ENCODE peak calls at places on chromosomes 12 and 14, in ten cellular contexts. One of them, this sample, is unnamed.

GRCh38 chr14:99654235-99655000 is 9.5 kb downstream of the HHIPL1 start:
- DNase-seq in GM12865: peak; percentile 19
- DNase-seq in lower leg skin: no peak
- DNase-seq in fibroblast of mammary gland: peak; percentile 78
- DNase-seq in upper lobe of right lung: no peak
- DNase-seq in epithelial cell of esophagus: peak; percentile 51
- DNase-seq in endothelial cell: no peak
- DNase-seq in suprapubic skin: no peak
- DNase-seq in WTC11: no peak
- DNase-seq in ovary: peak; percentile 52
- DNase-seq in this sample: no peak

GRCh38 chr12:46268617-46269428 is at the start of gene SLC38A1:
- DNase-seq in fibroblast of mammary gland: peak; percentile 61
- DNase-seq in GM12865: peak; percentile 92
- DNase-seq in endothelial cell: peak; percentile 72
- DNase-seq in lower leg skin: peak; percentile 98
- DNase-seq in suprapubic skin: peak; percentile 94
- DNase-seq in upper lobe of right lung: peak; percentile 95
- DNase-seq in epithelial cell of esophagus: peak; percentile 92
- DNase-seq in WTC11: peak; percentile 80
- DNase-seq in ovary: peak; percentile 79
- DNase-seq in this sample: peak; percentile 91

GRCh38 chr12:39272934-39273770 is 169.8 kb downstream of the KIF21A start:
- DNase-seq in endothelial cell: peak; percentile 66
- DNase-seq in upper lobe of right lung: no peak
- DNase-seq in WTC11: peak; percentile 27
- DNase-seq in GM12865: peak; percentile 45
- DNase-seq in epithelial cell of esophagus: peak; percentile 49
- DNase-seq in fibroblast of mammary gland: peak; percentile 42
- DNase-seq in lower leg skin: no peak
- DNase-seq in ovary: no peak
- DNase-seq in suprapubic skin: no peak
- DNase-seq in this sample: no peak

GRCh38 chr12:126397071-126397571 is 1331.9 kb downstream of the AACS start:
- DNase-seq in ovary: no peak
- DNase-seq in WTC11: no peak
- DNase-seq in upper lobe of right lung: no peak
- DNase-seq in GM12865: peak; percentile 1
- DNase-seq in fibroblast of mammary gland: peak; percentile 46
- DNase-seq in suprapubic skin: no peak
- DNase-seq in endothelial cell: no peak
- DNase-seq in lower leg skin: no peak
- DNase-seq in epithelial cell of esophagus: peak; percentile 21
- DNase-seq in this sample: no peak

GRCh38 chr12:105107176-105107496 is 395 bp upstream of the WASHC4 start:
- DNase-seq in ovary: no peak
- DNase-seq in endothelial cell: no peak
- DNase-seq in GM12865: no peak
- DNase-seq in suprapubic skin: no peak
- DNase-seq in epithelial cell of esophagus: no peak
- DNase-seq in WTC11: no peak
- DNase-seq in upper lobe of right lung: no peak
- DNase-seq in lower leg skin: no peak
- DNase-seq in fibroblast of mammary gland: peak; percentile 57
- DNase-seq in this sample: no peak

GRCh38 chr12:31204995-31205582 is 120.9 kb downstream of the SINHCAF start:
- DNase-seq in WTC11: no peak
- DNase-seq in epithelial cell of esophagus: peak; percentile 94
- DNase-seq in suprapubic skin: no peak
- DNase-seq in lower leg skin: no peak
- DNase-seq in GM12865: peak; percentile 65
- DNase-seq in fibroblast of mammary gland: peak; percentile 56
- DNase-seq in upper lobe of right lung: no peak
- DNase-seq in endothelial cell: no peak
- DNase-seq in ovary: no peak
- DNase-seq in this sample: no peak

GRCh38 chr14:21098134-21098891 is at the start of gene ZNF219:
- DNase-seq in fibroblast of mammary gland: peak; percentile 54
- DNase-seq in upper lobe of right lung: peak; percentile 81
- DNase-seq in epithelial cell of esophagus: peak; percentile 87
- DNase-seq in endothelial cell: peak; percentile 48
- DNase-seq in GM12865: no peak
- DNase-seq in ovary: peak; percentile 69
- DNase-seq in lower leg skin: peak; percentile 93
- DNase-seq in WTC11: peak; percentile 82
- DNase-seq in suprapubic skin: no peak
- DNase-seq in this sample: no peak

GRCh38 chr14:93898731-93899130 is 28.4 kb upstream of the FAM181A start:
- DNase-seq in endothelial cell: no peak
- DNase-seq in upper lobe of right lung: no peak
- DNase-seq in epithelial cell of esophagus: no peak
- DNase-seq in suprapubic skin: no peak
- DNase-seq in GM12865: no peak
- DNase-seq in lower leg skin: no peak
- DNase-seq in fibroblast of mammary gland: no peak
- DNase-seq in WTC11: no peak
- DNase-seq in ovary: no peak
- DNase-seq in this sample: no peak

GRCh38 chr14:32379447-32379846 is 50.3 kb downstream of the AKAP6 start:
- DNase-seq in epithelial cell of esophagus: no peak
- DNase-seq in ovary: no peak
- DNase-seq in lower leg skin: no peak
- DNase-seq in fibroblast of mammary gland: no peak
- DNase-seq in upper lobe of right lung: no peak
- DNase-seq in WTC11: no peak
- DNase-seq in suprapubic skin: no peak
- DNase-seq in endothelial cell: no peak
- DNase-seq in GM12865: no peak
- DNase-seq in this sample: no peak

GRCh38 chr14:32381869-32382268 is 52.8 kb downstream of the AKAP6 start:
- DNase-seq in upper lobe of right lung: no peak
- DNase-seq in fibroblast of mammary gland: no peak
- DNase-seq in lower leg skin: no peak
- DNase-seq in ovary: no peak
- DNase-seq in epithelial cell of esophagus: peak; percentile 65
- DNase-seq in endothelial cell: no peak
- DNase-seq in suprapubic skin: no peak
- DNase-seq in GM12865: no peak
- DNase-seq in WTC11: no peak
- DNase-seq in this sample: no peak

GRCh38 chr14:32383337-32384009 is 54.4 kb downstream of the AKAP6 start:
- DNase-seq in fibroblast of mammary gland: no peak
- DNase-seq in endothelial cell: no peak
- DNase-seq in lower leg skin: no peak
- DNase-seq in suprapubic skin: no peak
- DNase-seq in upper lobe of right lung: no peak
- DNase-seq in ovary: no peak
- DNase-seq in epithelial cell of esophagus: peak; percentile 55
- DNase-seq in GM12865: no peak
- DNase-seq in WTC11: no peak
- DNase-seq in this sample: no peak

GRCh38 chr14:32384464-32384863 is 55.4 kb downstream of the AKAP6 start:
- DNase-seq in GM12865: no peak
- DNase-seq in WTC11: no peak
- DNase-seq in endothelial cell: no peak
- DNase-seq in ovary: no peak
- DNase-seq in suprapubic skin: no peak
- DNase-seq in fibroblast of mammary gland: no peak
- DNase-seq in epithelial cell of esophagus: peak; percentile 82
- DNase-seq in upper lobe of right lung: no peak
- DNase-seq in lower leg skin: no peak
- DNase-seq in this sample: no peak

GRCh38 chr14:32382704-32383103 is 53.6 kb downstream of the AKAP6 start:
- DNase-seq in upper lobe of right lung: no peak
- DNase-seq in endothelial cell: peak; percentile 9
- DNase-seq in GM12865: peak; percentile 19
- DNase-seq in ovary: no peak
- DNase-seq in WTC11: peak; percentile 27
- DNase-seq in fibroblast of mammary gland: peak; percentile 41
- DNase-seq in suprapubic skin: no peak
- DNase-seq in lower leg skin: no peak
- DNase-seq in epithelial cell of esophagus: peak; percentile 78
- DNase-seq in this sample: no peak
- TF ChIP-seq CTCF in upper lobe of right lung: no peak
- TF ChIP-seq CTCF in endothelial cell: no peak
- TF ChIP-seq CTCF in GM12865: peak; percentile 31
- TF ChIP-seq CTCF in ovary: no peak
- TF ChIP-seq CTCF in WTC11: no peak
- TF ChIP-seq CTCF in fibroblast of mammary gland: peak; percentile 63
- TF ChIP-seq CTCF in suprapubic skin: no peak
- TF ChIP-seq CTCF in lower leg skin: no peak
- TF ChIP-seq CTCF in epithelial cell of esophagus: peak; percentile 73
- TF ChIP-seq CTCF in this sample: peak; percentile 66

GRCh38 chr14:34785223-34786006 is 71.0 kb upstream of the CFL2 start:
- DNase-seq in endothelial cell: no peak
- DNase-seq in lower leg skin: no peak
- DNase-seq in upper lobe of right lung: no peak
- DNase-seq in WTC11: no peak
- DNase-seq in suprapubic skin: no peak
- DNase-seq in ovary: no peak
- DNase-seq in epithelial cell of esophagus: no peak
- DNase-seq in GM12865: peak; percentile 9
- DNase-seq in fibroblast of mammary gland: no peak
- DNase-seq in this sample: no peak

GRCh38 chr14:34781242-34781641 is 66.8 kb upstream of the CFL2 start:
- DNase-seq in suprapubic skin: no peak
- DNase-seq in endothelial cell: peak; percentile 7
- DNase-seq in upper lobe of right lung: no peak
- DNase-seq in ovary: no peak
- DNase-seq in fibroblast of mammary gland: peak; percentile 92
- DNase-seq in lower leg skin: no peak
- DNase-seq in WTC11: no peak
- DNase-seq in epithelial cell of esophagus: peak; percentile 91
- DNase-seq in GM12865: peak; percentile 6
- DNase-seq in this sample: no peak

GRCh38 chr14:34780646-34781045 is 66.3 kb upstream of the CFL2 start:
- DNase-seq in lower leg skin: no peak
- DNase-seq in ovary: no peak
- DNase-seq in GM12865: no peak
- DNase-seq in endothelial cell: no peak
- DNase-seq in epithelial cell of esophagus: no peak
- DNase-seq in WTC11: no peak
- DNase-seq in upper lobe of right lung: no peak
- DNase-seq in suprapubic skin: no peak
- DNase-seq in fibroblast of mammary gland: no peak
- DNase-seq in this sample: no peak

GRCh38 chr14:34778744-34779143 is 64.4 kb upstream of the CFL2 start:
- DNase-seq in suprapubic skin: no peak
- DNase-seq in endothelial cell: no peak
- DNase-seq in upper lobe of right lung: no peak
- DNase-seq in lower leg skin: no peak
- DNase-seq in fibroblast of mammary gland: no peak
- DNase-seq in ovary: no peak
- DNase-seq in WTC11: no peak
- DNase-seq in GM12865: no peak
- DNase-seq in epithelial cell of esophagus: no peak
- DNase-seq in this sample: no peak

DNA sequence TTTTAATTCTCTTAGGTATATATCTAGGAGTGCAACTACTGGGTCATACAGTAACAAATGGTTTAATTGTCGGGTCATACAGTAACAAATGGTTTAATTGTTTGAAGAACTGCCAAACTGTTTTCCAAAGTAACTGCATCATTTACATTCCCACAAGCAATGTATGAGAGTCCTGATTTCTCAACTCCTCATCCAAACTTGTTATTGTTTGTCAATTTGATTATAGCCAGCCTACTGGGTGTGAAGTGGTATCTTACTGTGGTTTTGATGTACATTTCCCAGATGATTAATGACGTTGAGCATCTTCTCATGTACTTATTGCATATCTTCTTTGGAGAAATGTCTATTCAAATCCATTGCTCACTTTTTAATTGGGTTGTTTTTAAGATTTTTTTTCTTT is 67.6 kb upstream of the CFL2 start:
- DNase-seq in GM12865: no peak
- DNase-seq in epithelial cell of esophagus: peak; percentile 29
- DNase-seq in ovary: no peak
- DNase-seq in upper lobe of right lung: no peak
- DNase-seq in fibroblast of mammary gland: peak; percentile 67
- DNase-seq in lower leg skin: no peak
- DNase-seq in endothelial cell: no peak
- DNase-seq in suprapubic skin: no peak
- DNase-seq in WTC11: no peak
- DNase-seq in this sample: no peak
- TF ChIP-seq CTCF in GM12865: no peak
- TF ChIP-seq CTCF in epithelial cell of esophagus: no peak
- TF ChIP-seq CTCF in ovary: no peak
- TF ChIP-seq CTCF in upper lobe of right lung: no peak
- TF ChIP-seq CTCF in fibroblast of mammary gland: no peak
- TF ChIP-seq CTCF in lower leg skin: no peak
- TF ChIP-seq CTCF in endothelial cell: no peak
- TF ChIP-seq CTCF in suprapubic skin: no peak
- TF ChIP-seq CTCF in WTC11: no peak
- TF ChIP-seq CTCF in this sample: no peak

DNA sequence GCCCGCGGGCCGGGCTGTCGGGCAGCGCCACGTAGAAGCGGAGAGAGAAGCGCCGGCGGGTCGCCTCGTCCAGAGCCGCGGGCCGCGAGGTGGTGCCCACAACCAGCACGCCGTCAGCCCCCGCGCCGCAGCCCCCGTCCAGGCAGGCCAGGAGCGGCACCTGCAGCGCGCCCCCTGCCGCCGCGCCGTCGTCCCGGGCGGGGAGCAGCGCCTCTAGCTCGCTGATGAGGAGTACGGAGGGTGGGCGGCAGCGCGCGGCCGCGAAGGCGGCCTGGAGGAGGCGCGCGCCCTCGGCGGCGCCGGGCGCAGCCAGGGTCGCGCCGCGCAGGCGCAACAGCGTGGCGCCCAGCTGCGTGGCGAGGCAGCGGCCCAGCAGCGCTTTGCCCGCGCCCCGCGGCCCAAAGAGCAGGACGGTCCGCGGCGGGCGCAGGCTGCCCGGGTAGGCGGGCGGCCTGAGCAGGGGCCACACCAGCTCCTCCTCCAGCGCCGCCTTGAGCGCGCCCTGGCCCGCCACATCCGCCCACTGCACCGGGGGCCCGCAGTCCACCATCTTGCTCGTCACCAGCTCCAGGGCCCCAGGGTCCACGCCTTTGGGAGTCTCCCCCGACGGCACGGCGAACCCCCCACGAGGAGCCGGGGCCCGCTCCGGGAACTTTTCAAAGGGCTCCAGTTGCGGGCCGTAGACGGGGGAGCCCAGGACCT is 27.6 kb downstream of the FIGNL2 start:
- DNase-seq in fibroblast of mammary gland: peak; percentile 39
- DNase-seq in WTC11: peak; percentile 84
- DNase-seq in upper lobe of right lung: peak; percentile 86
- DNase-seq in GM12865: peak; percentile 33
- DNase-seq in suprapubic skin: no peak
- DNase-seq in endothelial cell: peak; percentile 72
- DNase-seq in lower leg skin: no peak
- DNase-seq in ovary: peak; percentile 23
- DNase-seq in epithelial cell of esophagus: peak; percentile 16
- DNase-seq in this sample: no peak
- TF ChIP-seq CTCF in fibroblast of mammary gland: no peak
- TF ChIP-seq CTCF in WTC11: no peak
- TF ChIP-seq CTCF in upper lobe of right lung: no peak
- TF ChIP-seq CTCF in GM12865: peak; percentile 15
- TF ChIP-seq CTCF in suprapubic skin: peak; percentile 16
- TF ChIP-seq CTCF in endothelial cell: no peak
- TF ChIP-seq CTCF in lower leg skin: no peak
- TF ChIP-seq CTCF in ovary: no peak
- TF ChIP-seq CTCF in epithelial cell of esophagus: no peak
- TF ChIP-seq CTCF in this sample: no peak

GRCh38 chr14:53054457-53054856 is 98.7 kb downstream of the DDHD1 start:
- DNase-seq in fibroblast of mammary gland: peak; percentile 91
- DNase-seq in GM12865: no peak
- DNase-seq in epithelial cell of esophagus: peak; percentile 42
- DNase-seq in WTC11: no peak
- DNase-seq in upper lobe of right lung: no peak
- DNase-seq in ovary: no peak
- DNase-seq in lower leg skin: no peak
- DNase-seq in endothelial cell: no peak
- DNase-seq in suprapubic skin: no peak
- DNase-seq in this sample: no peak

GRCh38 chr14:53060046-53060445 is 93.1 kb downstream of the DDHD1 start:
- DNase-seq in GM12865: no peak
- DNase-seq in fibroblast of mammary gland: peak; percentile 18
- DNase-seq in suprapubic skin: no peak
- DNase-seq in epithelial cell of esophagus: peak; percentile 14
- DNase-seq in ovary: no peak
- DNase-seq in upper lobe of right lung: no peak
- DNase-seq in lower leg skin: no peak
- DNase-seq in WTC11: no peak
- DNase-seq in endothelial cell: no peak
- DNase-seq in this sample: no peak

DNA sequence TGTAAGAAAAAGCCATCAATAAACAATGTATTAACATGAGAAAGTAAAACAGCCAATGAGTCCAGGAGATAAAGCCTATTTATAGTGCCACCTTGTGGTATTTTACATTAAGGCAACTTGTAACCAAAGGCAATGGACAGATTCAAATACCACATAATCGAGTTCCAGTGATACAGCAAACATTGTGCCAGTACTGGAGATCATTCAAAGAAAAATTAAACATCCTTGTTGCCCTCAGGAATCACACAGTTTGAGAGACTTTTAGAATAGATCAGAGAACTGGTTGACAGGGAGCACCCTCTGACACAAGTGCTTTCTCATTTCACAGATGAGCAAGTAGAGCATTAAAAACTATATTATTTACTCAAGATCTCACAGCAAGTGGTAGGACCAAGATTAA is 98.1 kb downstream of the DDHD1 start:
- DNase-seq in endothelial cell: no peak
- DNase-seq in ovary: no peak
- DNase-seq in fibroblast of mammary gland: peak; percentile 77
- DNase-seq in epithelial cell of esophagus: peak; percentile 58
- DNase-seq in lower leg skin: no peak
- DNase-seq in upper lobe of right lung: no peak
- DNase-seq in suprapubic skin: no peak
- DNase-seq in GM12865: peak; percentile 55
- DNase-seq in WTC11: no peak
- DNase-seq in this sample: no peak
- TF ChIP-seq CTCF in endothelial cell: peak; percentile 81
- TF ChIP-seq CTCF in ovary: no peak
- TF ChIP-seq CTCF in fibroblast of mammary gland: peak; percentile 83
- TF ChIP-seq CTCF in epithelial cell of esophagus: peak; percentile 71
- TF ChIP-seq CTCF in lower leg skin: no peak
- TF ChIP-seq CTCF in upper lobe of right lung: peak; percentile 82
- TF ChIP-seq CTCF in suprapubic skin: peak; percentile 58
- TF ChIP-seq CTCF in GM12865: peak; percentile 63
- TF ChIP-seq CTCF in WTC11: peak; percentile 26
- TF ChIP-seq CTCF in this sample: peak; percentile 79

This sample was measured in osteocyte.